ENCODE peak calls at places on chromosomes 1 and 21, in eight cellular contexts. X, J, F, W, M, U, O and R are unnamed samples.

GRCh38 chr1:71462247-71462646 is 381.4 kb upstream of the ZRANB2 start:
- DNase-seq in O (no peak), M (no peak), U (no peak), J (no peak), X (no peak), W (no peak), F (no peak), R (no peak)

GRCh38 chr1:199396456-199396855 is 631.1 kb upstream of the NR5A2 start:
- DNase-seq in X (no peak), U (no peak), F (no peak), W (no peak), M (no peak), O (no peak), J (no peak), R (no peak)

GRCh38 chr1:243980471-243980870 is 70.6 kb upstream of the ZBTB18 start:
- DNase-seq in X (no peak), O (no peak), U (no peak), M (no peak), J (no peak), W (no peak), F (no peak), R (no peak)

GRCh38 chr1:207983044-207983443 is 72.1 kb upstream of the CD34 start:
- DNase-seq in M (no peak), X (no peak), J (no peak), F (no peak), W (no peak), U (no peak), O (no peak), R (no peak)

GRCh38 chr1:46735708-46736324 is 16.9 kb upstream of the EFCAB14 start:
- DNase-seq in O (peak), J (no peak), X (no peak), F (no peak), W (no peak), U (no peak), M (no peak), R (peak)

GRCh38 chr1:240237305-240237721 is 145.6 kb downstream of the FMN2 start:
- DNase-seq in J (no peak), U (no peak), X (no peak), W (no peak), M (no peak), F (no peak), O (no peak), R (no peak)

GRCh38 chr1:35570589-35571137 is 2.5 kb upstream of the TFAP2E start:
- DNase-seq in O (no peak), U (no peak), M (no peak), W (no peak), J (no peak), F (no peak), X (no peak), R (no peak)

GRCh38 chr1:24111264-24111997 is 504 bp downstream of the MYOM3 start:
- DNase-seq in W (no peak), O (no peak), X (no peak), J (no peak), M (no peak), F (no peak), U (no peak), R (no peak)

GRCh38 chr1:6599141-6599975 is 3.3 kb downstream of the KLHL21 start:
- DNase-seq in X (no peak), O (peak), J (no peak), F (no peak), M (peak), W (peak), U (no peak), R (peak)

GRCh38 chr1:43936470-43937151 is 3.0 kb downstream of the ARTN start:
- DNase-seq in M (peak), U (peak), X (peak), O (no peak), F (no peak), J (peak), W (no peak), R (no peak)

GRCh38 chr1:212752934-212753497 is 38.6 kb downstream of the NSL1 start:
- DNase-seq in O (no peak), U (no peak), W (no peak), X (no peak), M (no peak), J (no peak), F (no peak), R (no peak)

GRCh38 chr1:204503122-204503912 is 8.7 kb upstream of the PIK3C2B start:
- DNase-seq in M (no peak), J (peak), O (peak), X (peak), F (peak), U (peak), W (no peak), R (no peak)

GRCh38 chr1:36349241-36349671 is 25.8 kb upstream of the EVA1B start:
- DNase-seq in X (no peak), U (no peak), M (peak), J (no peak), F (no peak), W (no peak), O (no peak), R (no peak)

GRCh38 chr1:185733818-185734709 is at the start of gene HMCN1:
- DNase-seq in X (peak), J (peak), U (peak), W (peak), M (peak), F (no peak), O (peak), R (peak)

GRCh38 chr21:33377221-33377620 is 26.0 kb upstream of the IFNGR2 start:
- DNase-seq in M (no peak), U (no peak), W (no peak), F (no peak), O (no peak), X (no peak), J (no peak), R (no peak)